ENCODE peak calls at places on chromosomes 16 and 17, in seven cellular contexts. One of them, this sample, is unnamed.
A peak's percentile ranks its signal among the peaks of the same experiment; 100 is the strongest.

GRCh38 chr17:31549121-31549524 is 157.6 kb downstream of the RAB11FIP4 start:
- DNase-seq in stimulated activated naive CD4-positive, alpha-beta T cell: no peak
- DNase-seq in natural killer cell treated with Interleukin-12 subunit alpha and Interleukin-12 subunit beta and Interleukin-15 and Interleukin-18, amount 100 ng/mL, for 72 hours: no peak
- DNase-seq in NCI-H1105: no peak
- DNase-seq in activated T-cell treated with anti-CD3 and anti-CD28 coated beads for 48 hours: no peak
- DNase-seq in HCT116: no peak
- DNase-seq in iPS-NIHi11: no peak
- DNase-seq in this sample: no peak

GRCh38 chr16:558298-559020 is 1.7 kb upstream of the PRR35 start:
- DNase-seq in stimulated activated naive CD4-positive, alpha-beta T cell: no peak
- DNase-seq in natural killer cell treated with Interleukin-12 subunit alpha and Interleukin-12 subunit beta and Interleukin-15 and Interleukin-18, amount 100 ng/mL, for 72 hours: no peak
- DNase-seq in NCI-H1105: no peak
- DNase-seq in activated T-cell treated with anti-CD3 and anti-CD28 coated beads for 48 hours: no peak
- DNase-seq in HCT116: no peak
- DNase-seq in iPS-NIHi11: no peak
- DNase-seq in this sample: no peak

GRCh38 chr16:49850558-49851467 is 5.1 kb downstream of the ZNF423 start:
- DNase-seq in stimulated activated naive CD4-positive, alpha-beta T cell: no peak
- DNase-seq in natural killer cell treated with Interleukin-12 subunit alpha and Interleukin-12 subunit beta and Interleukin-15 and Interleukin-18, amount 100 ng/mL, for 72 hours: no peak
- DNase-seq in NCI-H1105: no peak
- DNase-seq in activated T-cell treated with anti-CD3 and anti-CD28 coated beads for 48 hours: no peak
- DNase-seq in HCT116: no peak
- DNase-seq in iPS-NIHi11: no peak
- DNase-seq in this sample: no peak

GRCh38 chr17:18015603-18016002 is 23.4 kb downstream of the ATPAF2 start:
- DNase-seq in stimulated activated naive CD4-positive, alpha-beta T cell: no peak
- DNase-seq in natural killer cell treated with Interleukin-12 subunit alpha and Interleukin-12 subunit beta and Interleukin-15 and Interleukin-18, amount 100 ng/mL, for 72 hours: no peak
- DNase-seq in NCI-H1105: no peak
- DNase-seq in activated T-cell treated with anti-CD3 and anti-CD28 coated beads for 48 hours: no peak
- DNase-seq in HCT116: no peak
- DNase-seq in iPS-NIHi11: no peak
- DNase-seq in this sample: no peak

GRCh38 chr16:3401719-3402397 is 843 bp downstream of the ZNF174 start:
- DNase-seq in stimulated activated naive CD4-positive, alpha-beta T cell: no peak
- DNase-seq in natural killer cell treated with Interleukin-12 subunit alpha and Interleukin-12 subunit beta and Interleukin-15 and Interleukin-18, amount 100 ng/mL, for 72 hours: no peak
- DNase-seq in NCI-H1105: no peak
- DNase-seq in activated T-cell treated with anti-CD3 and anti-CD28 coated beads for 48 hours: no peak
- DNase-seq in HCT116: no peak
- DNase-seq in iPS-NIHi11: peak; percentile 61
- DNase-seq in this sample: no peak

GRCh38 chr16:23952128-23953041 is 116.6 kb downstream of the PRKCB start:
- DNase-seq in stimulated activated naive CD4-positive, alpha-beta T cell: peak; percentile 9
- DNase-seq in natural killer cell treated with Interleukin-12 subunit alpha and Interleukin-12 subunit beta and Interleukin-15 and Interleukin-18, amount 100 ng/mL, for 72 hours: no peak
- DNase-seq in NCI-H1105: no peak
- DNase-seq in activated T-cell treated with anti-CD3 and anti-CD28 coated beads for 48 hours: no peak
- DNase-seq in HCT116: no peak
- DNase-seq in iPS-NIHi11: peak; percentile 33
- DNase-seq in this sample: no peak

GRCh38 chr16:66918355-66918754 is 330 bp downstream of the CDH16 start:
- DNase-seq in stimulated activated naive CD4-positive, alpha-beta T cell: no peak
- DNase-seq in natural killer cell treated with Interleukin-12 subunit alpha and Interleukin-12 subunit beta and Interleukin-15 and Interleukin-18, amount 100 ng/mL, for 72 hours: no peak
- DNase-seq in NCI-H1105: no peak
- DNase-seq in activated T-cell treated with anti-CD3 and anti-CD28 coated beads for 48 hours: no peak
- DNase-seq in HCT116: no peak
- DNase-seq in iPS-NIHi11: no peak
- DNase-seq in this sample: peak; percentile 27

GRCh38 chr16:88920618-88921602 is 54.5 kb upstream of the PABPN1L start:
- DNase-seq in stimulated activated naive CD4-positive, alpha-beta T cell: no peak
- DNase-seq in natural killer cell treated with Interleukin-12 subunit alpha and Interleukin-12 subunit beta and Interleukin-15 and Interleukin-18, amount 100 ng/mL, for 72 hours: no peak
- DNase-seq in NCI-H1105: no peak
- DNase-seq in activated T-cell treated with anti-CD3 and anti-CD28 coated beads for 48 hours: no peak
- DNase-seq in HCT116: no peak
- DNase-seq in iPS-NIHi11: no peak
- DNase-seq in this sample: no peak

GRCh38 chr16:57187508-57187854 is 1.4 kb downstream of the RSPRY1 start:
- DNase-seq in stimulated activated naive CD4-positive, alpha-beta T cell: no peak
- DNase-seq in natural killer cell treated with Interleukin-12 subunit alpha and Interleukin-12 subunit beta and Interleukin-15 and Interleukin-18, amount 100 ng/mL, for 72 hours: no peak
- DNase-seq in NCI-H1105: no peak
- DNase-seq in activated T-cell treated with anti-CD3 and anti-CD28 coated beads for 48 hours: no peak
- DNase-seq in HCT116: no peak
- DNase-seq in iPS-NIHi11: no peak
- DNase-seq in this sample: no peak

GRCh38 chr16:70252355-70252988 is 732 bp upstream of the EXOSC6 start:
- DNase-seq in stimulated activated naive CD4-positive, alpha-beta T cell: no peak
- DNase-seq in natural killer cell treated with Interleukin-12 subunit alpha and Interleukin-12 subunit beta and Interleukin-15 and Interleukin-18, amount 100 ng/mL, for 72 hours: no peak
- DNase-seq in NCI-H1105: no peak
- DNase-seq in activated T-cell treated with anti-CD3 and anti-CD28 coated beads for 48 hours: peak; percentile 20
- DNase-seq in HCT116: no peak
- DNase-seq in iPS-NIHi11: peak; percentile 59
- DNase-seq in this sample: no peak

GRCh38 chr17:83149761-83150251 is 70.4 kb downstream of the METRNL start:
- DNase-seq in stimulated activated naive CD4-positive, alpha-beta T cell: no peak
- DNase-seq in natural killer cell treated with Interleukin-12 subunit alpha and Interleukin-12 subunit beta and Interleukin-15 and Interleukin-18, amount 100 ng/mL, for 72 hours: no peak
- DNase-seq in NCI-H1105: no peak
- DNase-seq in activated T-cell treated with anti-CD3 and anti-CD28 coated beads for 48 hours: no peak
- DNase-seq in HCT116: no peak
- DNase-seq in iPS-NIHi11: no peak
- DNase-seq in this sample: peak; percentile 60

GRCh38 chr17:35236821-35237220 is 6.1 kb upstream of the SLFN5 start:
- DNase-seq in stimulated activated naive CD4-positive, alpha-beta T cell: no peak
- DNase-seq in natural killer cell treated with Interleukin-12 subunit alpha and Interleukin-12 subunit beta and Interleukin-15 and Interleukin-18, amount 100 ng/mL, for 72 hours: no peak
- DNase-seq in NCI-H1105: no peak
- DNase-seq in activated T-cell treated with anti-CD3 and anti-CD28 coated beads for 48 hours: no peak
- DNase-seq in HCT116: no peak
- DNase-seq in iPS-NIHi11: no peak
- DNase-seq in this sample: no peak

GRCh38 chr16:1383556-1383955 is 30.9 kb downstream of the UNKL start:
- DNase-seq in stimulated activated naive CD4-positive, alpha-beta T cell: no peak
- DNase-seq in natural killer cell treated with Interleukin-12 subunit alpha and Interleukin-12 subunit beta and Interleukin-15 and Interleukin-18, amount 100 ng/mL, for 72 hours: no peak
- DNase-seq in NCI-H1105: no peak
- DNase-seq in activated T-cell treated with anti-CD3 and anti-CD28 coated beads for 48 hours: no peak
- DNase-seq in HCT116: no peak
- DNase-seq in iPS-NIHi11: no peak
- DNase-seq in this sample: no peak

GRCh38 chr17:41973457-41973856 is 6.9 kb downstream of the CNP start:
- DNase-seq in stimulated activated naive CD4-positive, alpha-beta T cell: no peak
- DNase-seq in natural killer cell treated with Interleukin-12 subunit alpha and Interleukin-12 subunit beta and Interleukin-15 and Interleukin-18, amount 100 ng/mL, for 72 hours: no peak
- DNase-seq in NCI-H1105: no peak
- DNase-seq in activated T-cell treated with anti-CD3 and anti-CD28 coated beads for 48 hours: no peak
- DNase-seq in HCT116: no peak
- DNase-seq in iPS-NIHi11: no peak
- DNase-seq in this sample: peak; percentile 67

GRCh38 chr17:74027539-74027938 is 175.9 kb upstream of the RPL38 start:
- DNase-seq in stimulated activated naive CD4-positive, alpha-beta T cell: no peak
- DNase-seq in natural killer cell treated with Interleukin-12 subunit alpha and Interleukin-12 subunit beta and Interleukin-15 and Interleukin-18, amount 100 ng/mL, for 72 hours: no peak
- DNase-seq in NCI-H1105: no peak
- DNase-seq in activated T-cell treated with anti-CD3 and anti-CD28 coated beads for 48 hours: no peak
- DNase-seq in HCT116: no peak
- DNase-seq in iPS-NIHi11: no peak
- DNase-seq in this sample: no peak

GRCh38 chr17:44348234-44348987 is 3.3 kb downstream of the GRN start:
- DNase-seq in stimulated activated naive CD4-positive, alpha-beta T cell: no peak
- DNase-seq in natural killer cell treated with Interleukin-12 subunit alpha and Interleukin-12 subunit beta and Interleukin-15 and Interleukin-18, amount 100 ng/mL, for 72 hours: peak; percentile 73
- DNase-seq in NCI-H1105: no peak
- DNase-seq in activated T-cell treated with anti-CD3 and anti-CD28 coated beads for 48 hours: no peak
- DNase-seq in HCT116: no peak
- DNase-seq in iPS-NIHi11: no peak
- DNase-seq in this sample: peak; percentile 76

GRCh38 chr16:54135361-54136275 is 151.0 kb downstream of the IRX3 start:
- DNase-seq in stimulated activated naive CD4-positive, alpha-beta T cell: no peak
- DNase-seq in natural killer cell treated with Interleukin-12 subunit alpha and Interleukin-12 subunit beta and Interleukin-15 and Interleukin-18, amount 100 ng/mL, for 72 hours: no peak
- DNase-seq in NCI-H1105: no peak
- DNase-seq in activated T-cell treated with anti-CD3 and anti-CD28 coated beads for 48 hours: no peak
- DNase-seq in HCT116: no peak
- DNase-seq in iPS-NIHi11: no peak
- DNase-seq in this sample: no peak

GRCh38 chr17:36463916-36464764 is 22.3 kb upstream of the ZNHIT3 start:
- DNase-seq in stimulated activated naive CD4-positive, alpha-beta T cell: no peak
- DNase-seq in natural killer cell treated with Interleukin-12 subunit alpha and Interleukin-12 subunit beta and Interleukin-15 and Interleukin-18, amount 100 ng/mL, for 72 hours: no peak
- DNase-seq in NCI-H1105: no peak
- DNase-seq in activated T-cell treated with anti-CD3 and anti-CD28 coated beads for 48 hours: peak; percentile 67
- DNase-seq in HCT116: peak; percentile 47
- DNase-seq in iPS-NIHi11: peak; percentile 99
- DNase-seq in this sample: peak; percentile 48

GRCh38 chr17:1830288-1830687 is 483 bp downstream of the RPA1 start:
- DNase-seq in stimulated activated naive CD4-positive, alpha-beta T cell: peak; percentile 19
- DNase-seq in natural killer cell treated with Interleukin-12 subunit alpha and Interleukin-12 subunit beta and Interleukin-15 and Interleukin-18, amount 100 ng/mL, for 72 hours: no peak
- DNase-seq in NCI-H1105: no peak
- DNase-seq in activated T-cell treated with anti-CD3 and anti-CD28 coated beads for 48 hours: no peak
- DNase-seq in HCT116: no peak
- DNase-seq in iPS-NIHi11: peak; percentile 40
- DNase-seq in this sample: no peak

GRCh38 chr16:85994492-85995433 is 95.8 kb downstream of the IRF8 start:
- DNase-seq in stimulated activated naive CD4-positive, alpha-beta T cell: no peak
- DNase-seq in natural killer cell treated with Interleukin-12 subunit alpha and Interleukin-12 subunit beta and Interleukin-15 and Interleukin-18, amount 100 ng/mL, for 72 hours: peak; percentile 51
- DNase-seq in NCI-H1105: no peak
- DNase-seq in activated T-cell treated with anti-CD3 and anti-CD28 coated beads for 48 hours: no peak
- DNase-seq in HCT116: no peak
- DNase-seq in iPS-NIHi11: no peak
- DNase-seq in this sample: no peak

GRCh38 chr17:81466564-81467472 is 45.8 kb downstream of the ACTG1 start:
- DNase-seq in stimulated activated naive CD4-positive, alpha-beta T cell: no peak
- DNase-seq in natural killer cell treated with Interleukin-12 subunit alpha and Interleukin-12 subunit beta and Interleukin-15 and Interleukin-18, amount 100 ng/mL, for 72 hours: no peak
- DNase-seq in NCI-H1105: no peak
- DNase-seq in activated T-cell treated with anti-CD3 and anti-CD28 coated beads for 48 hours: no peak
- DNase-seq in HCT116: no peak
- DNase-seq in iPS-NIHi11: no peak
- DNase-seq in this sample: no peak

GRCh38 chr17:81534157-81535006 is 6.2 kb downstream of the FSCN2 start:
- DNase-seq in stimulated activated naive CD4-positive, alpha-beta T cell: no peak
- DNase-seq in natural killer cell treated with Interleukin-12 subunit alpha and Interleukin-12 subunit beta and Interleukin-15 and Interleukin-18, amount 100 ng/mL, for 72 hours: no peak
- DNase-seq in NCI-H1105: no peak
- DNase-seq in activated T-cell treated with anti-CD3 and anti-CD28 coated beads for 48 hours: no peak
- DNase-seq in HCT116: no peak
- DNase-seq in iPS-NIHi11: no peak
- DNase-seq in this sample: no peak

GRCh38 chr16:55488306-55488705 is 9.3 kb downstream of the MMP2 start:
- DNase-seq in stimulated activated naive CD4-positive, alpha-beta T cell: no peak
- DNase-seq in natural killer cell treated with Interleukin-12 subunit alpha and Interleukin-12 subunit beta and Interleukin-15 and Interleukin-18, amount 100 ng/mL, for 72 hours: no peak
- DNase-seq in NCI-H1105: no peak
- DNase-seq in activated T-cell treated with anti-CD3 and anti-CD28 coated beads for 48 hours: no peak
- DNase-seq in HCT116: no peak
- DNase-seq in iPS-NIHi11: no peak
- DNase-seq in this sample: no peak

GRCh38 chr17:19569785-19570496 is 36.3 kb downstream of the SLC47A1 start:
- DNase-seq in stimulated activated naive CD4-positive, alpha-beta T cell: no peak
- DNase-seq in natural killer cell treated with Interleukin-12 subunit alpha and Interleukin-12 subunit beta and Interleukin-15 and Interleukin-18, amount 100 ng/mL, for 72 hours: peak; percentile 0
- DNase-seq in NCI-H1105: no peak
- DNase-seq in activated T-cell treated with anti-CD3 and anti-CD28 coated beads for 48 hours: no peak
- DNase-seq in HCT116: no peak
- DNase-seq in iPS-NIHi11: no peak
- DNase-seq in this sample: no peak

GRCh38 chr16:72819345-72819744 is 228.6 kb downstream of the ZFHX3 start:
- DNase-seq in stimulated activated naive CD4-positive, alpha-beta T cell: no peak
- DNase-seq in natural killer cell treated with Interleukin-12 subunit alpha and Interleukin-12 subunit beta and Interleukin-15 and Interleukin-18, amount 100 ng/mL, for 72 hours: no peak
- DNase-seq in NCI-H1105: no peak
- DNase-seq in activated T-cell treated with anti-CD3 and anti-CD28 coated beads for 48 hours: no peak
- DNase-seq in HCT116: no peak
- DNase-seq in iPS-NIHi11: no peak
- DNase-seq in this sample: no peak

GRCh38 chr16:52320930-52321439 is 226.0 kb downstream of the TOX3 start:
- DNase-seq in stimulated activated naive CD4-positive, alpha-beta T cell: no peak
- DNase-seq in natural killer cell treated with Interleukin-12 subunit alpha and Interleukin-12 subunit beta and Interleukin-15 and Interleukin-18, amount 100 ng/mL, for 72 hours: no peak
- DNase-seq in NCI-H1105: no peak
- DNase-seq in activated T-cell treated with anti-CD3 and anti-CD28 coated beads for 48 hours: no peak
- DNase-seq in HCT116: no peak
- DNase-seq in iPS-NIHi11: no peak
- DNase-seq in this sample: no peak

GRCh38 chr16:85460983-85461813 is 151.9 kb upstream of the GSE1 start:
- DNase-seq in stimulated activated naive CD4-positive, alpha-beta T cell: no peak
- DNase-seq in natural killer cell treated with Interleukin-12 subunit alpha and Interleukin-12 subunit beta and Interleukin-15 and Interleukin-18, amount 100 ng/mL, for 72 hours: no peak
- DNase-seq in NCI-H1105: peak; percentile 67
- DNase-seq in activated T-cell treated with anti-CD3 and anti-CD28 coated beads for 48 hours: no peak
- DNase-seq in HCT116: no peak
- DNase-seq in iPS-NIHi11: no peak
- DNase-seq in this sample: peak; percentile 71

GRCh38 chr17:82845163-82845807 is 5.5 kb upstream of the ZNF750 start:
- DNase-seq in stimulated activated naive CD4-positive, alpha-beta T cell: no peak
- DNase-seq in natural killer cell treated with Interleukin-12 subunit alpha and Interleukin-12 subunit beta and Interleukin-15 and Interleukin-18, amount 100 ng/mL, for 72 hours: no peak
- DNase-seq in NCI-H1105: no peak
- DNase-seq in activated T-cell treated with anti-CD3 and anti-CD28 coated beads for 48 hours: no peak
- DNase-seq in HCT116: no peak
- DNase-seq in iPS-NIHi11: no peak
- DNase-seq in this sample: peak; percentile 64

GRCh38 chr17:47119746-47120520 is 69.2 kb downstream of the CDC27 start:
- DNase-seq in stimulated activated naive CD4-positive, alpha-beta T cell: no peak
- DNase-seq in natural killer cell treated with Interleukin-12 subunit alpha and Interleukin-12 subunit beta and Interleukin-15 and Interleukin-18, amount 100 ng/mL, for 72 hours: no peak
- DNase-seq in NCI-H1105: no peak
- DNase-seq in activated T-cell treated with anti-CD3 and anti-CD28 coated beads for 48 hours: no peak
- DNase-seq in HCT116: peak; percentile 46
- DNase-seq in iPS-NIHi11: no peak
- DNase-seq in this sample: no peak

GRCh38 chr17:4789701-4789950 is 862 bp downstream of the GLTPD2 start:
- DNase-seq in stimulated activated naive CD4-positive, alpha-beta T cell: no peak
- DNase-seq in natural killer cell treated with Interleukin-12 subunit alpha and Interleukin-12 subunit beta and Interleukin-15 and Interleukin-18, amount 100 ng/mL, for 72 hours: no peak
- DNase-seq in NCI-H1105: no peak
- DNase-seq in activated T-cell treated with anti-CD3 and anti-CD28 coated beads for 48 hours: no peak
- DNase-seq in HCT116: peak; percentile 32
- DNase-seq in iPS-NIHi11: no peak
- DNase-seq in this sample: no peak

GRCh38 chr17:41065829-41066624 is at the start of gene KRTAP2-4:
- DNase-seq in stimulated activated naive CD4-positive, alpha-beta T cell: no peak
- DNase-seq in natural killer cell treated with Interleukin-12 subunit alpha and Interleukin-12 subunit beta and Interleukin-15 and Interleukin-18, amount 100 ng/mL, for 72 hours: no peak
- DNase-seq in NCI-H1105: no peak
- DNase-seq in activated T-cell treated with anti-CD3 and anti-CD28 coated beads for 48 hours: no peak
- DNase-seq in HCT116: peak; percentile 78
- DNase-seq in iPS-NIHi11: no peak
- DNase-seq in this sample: no peak

GRCh38 chr17:40980594-40980993 is 3.5 kb downstream of the KRT40 start:
- DNase-seq in stimulated activated naive CD4-positive, alpha-beta T cell: no peak
- DNase-seq in natural killer cell treated with Interleukin-12 subunit alpha and Interleukin-12 subunit beta and Interleukin-15 and Interleukin-18, amount 100 ng/mL, for 72 hours: no peak
- DNase-seq in NCI-H1105: no peak
- DNase-seq in activated T-cell treated with anti-CD3 and anti-CD28 coated beads for 48 hours: no peak
- DNase-seq in HCT116: no peak
- DNase-seq in iPS-NIHi11: no peak
- DNase-seq in this sample: no peak

GRCh38 chr16:2904922-2905240 is 6.8 kb upstream of the FLYWCH1 start:
- DNase-seq in stimulated activated naive CD4-positive, alpha-beta T cell: no peak
- DNase-seq in natural killer cell treated with Interleukin-12 subunit alpha and Interleukin-12 subunit beta and Interleukin-15 and Interleukin-18, amount 100 ng/mL, for 72 hours: no peak
- DNase-seq in NCI-H1105: no peak
- DNase-seq in activated T-cell treated with anti-CD3 and anti-CD28 coated beads for 48 hours: no peak
- DNase-seq in HCT116: no peak
- DNase-seq in iPS-NIHi11: no peak
- DNase-seq in this sample: peak; percentile 50

GRCh38 chr17:51461578-51462004 is 201.2 kb downstream of the UTP18 start:
- DNase-seq in stimulated activated naive CD4-positive, alpha-beta T cell: peak; percentile 11
- DNase-seq in natural killer cell treated with Interleukin-12 subunit alpha and Interleukin-12 subunit beta and Interleukin-15 and Interleukin-18, amount 100 ng/mL, for 72 hours: no peak
- DNase-seq in NCI-H1105: peak; percentile 50
- DNase-seq in activated T-cell treated with anti-CD3 and anti-CD28 coated beads for 48 hours: peak; percentile 24
- DNase-seq in HCT116: peak; percentile 78
- DNase-seq in iPS-NIHi11: peak; percentile 82
- DNase-seq in this sample: peak; percentile 39

GRCh38 chr16:80828495-80828894 is 24.1 kb upstream of the CDYL2 start:
- DNase-seq in stimulated activated naive CD4-positive, alpha-beta T cell: no peak
- DNase-seq in natural killer cell treated with Interleukin-12 subunit alpha and Interleukin-12 subunit beta and Interleukin-15 and Interleukin-18, amount 100 ng/mL, for 72 hours: no peak
- DNase-seq in NCI-H1105: no peak
- DNase-seq in activated T-cell treated with anti-CD3 and anti-CD28 coated beads for 48 hours: no peak
- DNase-seq in HCT116: no peak
- DNase-seq in iPS-NIHi11: no peak
- DNase-seq in this sample: no peak

GRCh38 chr17:37327341-37328090 is 48.3 kb upstream of the C17orf78 start:
- DNase-seq in stimulated activated naive CD4-positive, alpha-beta T cell: no peak
- DNase-seq in natural killer cell treated with Interleukin-12 subunit alpha and Interleukin-12 subunit beta and Interleukin-15 and Interleukin-18, amount 100 ng/mL, for 72 hours: no peak
- DNase-seq in NCI-H1105: no peak
- DNase-seq in activated T-cell treated with anti-CD3 and anti-CD28 coated beads for 48 hours: no peak
- DNase-seq in HCT116: no peak
- DNase-seq in iPS-NIHi11: no peak
- DNase-seq in this sample: no peak

GRCh38 chr16:84461029-84461415 is 43.4 kb downstream of the MEAK7 start:
- DNase-seq in stimulated activated naive CD4-positive, alpha-beta T cell: no peak
- DNase-seq in natural killer cell treated with Interleukin-12 subunit alpha and Interleukin-12 subunit beta and Interleukin-15 and Interleukin-18, amount 100 ng/mL, for 72 hours: peak; percentile 29
- DNase-seq in NCI-H1105: no peak
- DNase-seq in activated T-cell treated with anti-CD3 and anti-CD28 coated beads for 48 hours: no peak
- DNase-seq in HCT116: no peak
- DNase-seq in iPS-NIHi11: no peak
- DNase-seq in this sample: no peak

GRCh38 chr17:35907691-35908090 is 22.9 kb downstream of the RDM1 start:
- DNase-seq in stimulated activated naive CD4-positive, alpha-beta T cell: no peak
- DNase-seq in natural killer cell treated with Interleukin-12 subunit alpha and Interleukin-12 subunit beta and Interleukin-15 and Interleukin-18, amount 100 ng/mL, for 72 hours: no peak
- DNase-seq in NCI-H1105: no peak
- DNase-seq in activated T-cell treated with anti-CD3 and anti-CD28 coated beads for 48 hours: no peak
- DNase-seq in HCT116: no peak
- DNase-seq in iPS-NIHi11: no peak
- DNase-seq in this sample: no peak

This sample was measured in left lung.